ENCODE peak calls at places on chromosomes 5 and 9, in nine cellular contexts. One of them, this sample, is unnamed.

GRCh38 chr5:55205001-55205400 is 22.1 kb downstream of the MCIDAS start:
- DNase-seq in keratinocyte: no peak
- DNase-seq in nephron progenitor cell: no peak
- DNase-seq in thyroid gland: no peak
- DNase-seq in BE2C: no peak
- DNase-seq in left ventricle myocardium inferior: no peak
- DNase-seq in Caco-2: no peak
- DNase-seq in GM12865: no peak
- DNase-seq in mammary epithelial cell: peak; percentile 54
- DNase-seq in this sample: no peak

GRCh38 chr9:110536802-110537201 is 42.7 kb downstream of the SVEP1 start:
- DNase-seq in thyroid gland: no peak
- DNase-seq in BE2C: no peak
- DNase-seq in left ventricle myocardium inferior: no peak
- DNase-seq in Caco-2: no peak
- DNase-seq in GM12865: no peak
- DNase-seq in mammary epithelial cell: peak; percentile 14
- DNase-seq in nephron progenitor cell: no peak
- DNase-seq in keratinocyte: no peak
- DNase-seq in this sample: no peak

GRCh38 chr9:137452761-137453642 is 6.1 kb downstream of the NSMF start:
- DNase-seq in thyroid gland: no peak
- DNase-seq in GM12865: no peak
- DNase-seq in keratinocyte: no peak
- DNase-seq in mammary epithelial cell: no peak
- DNase-seq in BE2C: peak; percentile 17
- DNase-seq in nephron progenitor cell: peak; percentile 20
- DNase-seq in Caco-2: no peak
- DNase-seq in left ventricle myocardium inferior: peak; percentile 23
- DNase-seq in this sample: no peak

GRCh38 chr9:29668732-29669131 is 2095.5 kb upstream of the C9orf72 start:
- DNase-seq in nephron progenitor cell: no peak
- DNase-seq in keratinocyte: no peak
- DNase-seq in left ventricle myocardium inferior: no peak
- DNase-seq in GM12865: no peak
- DNase-seq in thyroid gland: no peak
- DNase-seq in mammary epithelial cell: peak; percentile 16
- DNase-seq in Caco-2: no peak
- DNase-seq in BE2C: no peak
- DNase-seq in this sample: no peak

GRCh38 chr9:86545085-86545484 is 190.9 kb upstream of the TUT7 start:
- DNase-seq in Caco-2: no peak
- DNase-seq in BE2C: no peak
- DNase-seq in GM12865: no peak
- DNase-seq in nephron progenitor cell: no peak
- DNase-seq in mammary epithelial cell: no peak
- DNase-seq in thyroid gland: no peak
- DNase-seq in keratinocyte: no peak
- DNase-seq in left ventricle myocardium inferior: no peak
- DNase-seq in this sample: no peak

GRCh38 chr5:83422284-83422683 is 49.3 kb upstream of the VCAN start:
- DNase-seq in left ventricle myocardium inferior: no peak
- DNase-seq in nephron progenitor cell: no peak
- DNase-seq in Caco-2: no peak
- DNase-seq in GM12865: no peak
- DNase-seq in mammary epithelial cell: no peak
- DNase-seq in thyroid gland: no peak
- DNase-seq in keratinocyte: no peak
- DNase-seq in BE2C: no peak
- DNase-seq in this sample: no peak

GRCh38 chr9:82202808-82203207 is 214.2 kb downstream of the SPATA31D1 start:
- DNase-seq in BE2C: no peak
- DNase-seq in mammary epithelial cell: peak; percentile 81
- DNase-seq in GM12865: no peak
- DNase-seq in keratinocyte: peak; percentile 11
- DNase-seq in Caco-2: no peak
- DNase-seq in left ventricle myocardium inferior: no peak
- DNase-seq in nephron progenitor cell: no peak
- DNase-seq in thyroid gland: no peak
- DNase-seq in this sample: no peak

GRCh38 chr9:108546223-108546622 is 309.6 kb downstream of the ACTL7B start:
- DNase-seq in keratinocyte: no peak
- DNase-seq in Caco-2: no peak
- DNase-seq in GM12865: no peak
- DNase-seq in thyroid gland: no peak
- DNase-seq in mammary epithelial cell: no peak
- DNase-seq in nephron progenitor cell: no peak
- DNase-seq in BE2C: no peak
- DNase-seq in left ventricle myocardium inferior: no peak
- DNase-seq in this sample: no peak

GRCh38 chr5:38736089-38736488 is 109.7 kb upstream of the OSMR start:
- DNase-seq in keratinocyte: no peak
- DNase-seq in left ventricle myocardium inferior: no peak
- DNase-seq in nephron progenitor cell: no peak
- DNase-seq in BE2C: no peak
- DNase-seq in mammary epithelial cell: no peak
- DNase-seq in thyroid gland: no peak
- DNase-seq in GM12865: no peak
- DNase-seq in Caco-2: no peak
- DNase-seq in this sample: no peak

GRCh38 chr9:136562746-136563506 is 17.1 kb upstream of the NOTCH1 start:
- DNase-seq in Caco-2: no peak
- DNase-seq in keratinocyte: no peak
- DNase-seq in nephron progenitor cell: no peak
- DNase-seq in left ventricle myocardium inferior: no peak
- DNase-seq in mammary epithelial cell: no peak
- DNase-seq in BE2C: no peak
- DNase-seq in GM12865: peak; percentile 29
- DNase-seq in thyroid gland: no peak
- DNase-seq in this sample: peak; percentile 52

DNA sequence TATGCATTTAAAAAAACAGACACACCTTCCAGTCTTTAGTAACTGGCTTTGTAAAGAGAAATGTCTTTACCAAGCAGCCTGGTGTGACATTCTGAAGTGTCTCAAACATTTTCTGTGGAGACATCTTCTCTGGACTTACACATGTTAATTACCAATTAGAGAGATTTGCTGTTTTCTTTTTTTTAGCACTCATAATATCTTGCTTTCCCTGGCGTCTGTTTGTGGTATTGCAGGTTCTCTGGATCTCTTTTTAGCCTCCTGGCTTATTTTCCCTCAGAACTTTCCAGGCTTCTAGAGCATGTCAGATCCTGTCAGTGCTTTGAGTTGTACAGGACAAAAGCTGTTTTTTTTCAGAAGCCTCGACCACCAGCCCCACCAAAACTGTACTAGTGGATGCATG is 92.5 kb downstream of the MSX2 start:
- DNase-seq in left ventricle myocardium inferior: no peak
- DNase-seq in thyroid gland: no peak
- DNase-seq in keratinocyte: no peak
- DNase-seq in BE2C: no peak
- DNase-seq in mammary epithelial cell: no peak
- DNase-seq in GM12865: no peak
- DNase-seq in Caco-2: no peak
- DNase-seq in nephron progenitor cell: no peak
- DNase-seq in this sample: no peak
- TF ChIP-seq CTCF in left ventricle myocardium inferior: peak; percentile 30
- TF ChIP-seq CTCF in thyroid gland: no peak
- TF ChIP-seq CTCF in keratinocyte: no peak
- TF ChIP-seq CTCF in BE2C: peak; percentile 56
- TF ChIP-seq CTCF in mammary epithelial cell: peak; percentile 8
- TF ChIP-seq CTCF in GM12865: peak; percentile 24
- TF ChIP-seq CTCF in Caco-2: peak; percentile 43
- TF ChIP-seq CTCF in nephron progenitor cell: peak; percentile 41
- TF ChIP-seq CTCF in this sample: peak; percentile 10

GRCh38 chr5:139393497-139394122 is 1.3 kb downstream of the PROB1 start:
- DNase-seq in nephron progenitor cell: no peak
- DNase-seq in mammary epithelial cell: no peak
- DNase-seq in BE2C: no peak
- DNase-seq in left ventricle myocardium inferior: no peak
- DNase-seq in Caco-2: no peak
- DNase-seq in keratinocyte: no peak
- DNase-seq in GM12865: no peak
- DNase-seq in thyroid gland: no peak
- DNase-seq in this sample: no peak

GRCh38 chr5:139392324-139392677 is 2.6 kb upstream of the MZB1 start:
- DNase-seq in Caco-2: no peak
- DNase-seq in BE2C: no peak
- DNase-seq in keratinocyte: no peak
- DNase-seq in mammary epithelial cell: no peak
- DNase-seq in thyroid gland: no peak
- DNase-seq in nephron progenitor cell: no peak
- DNase-seq in GM12865: no peak
- DNase-seq in left ventricle myocardium inferior: no peak
- DNase-seq in this sample: no peak

GRCh38 chr5:139394123-139394653 is 716 bp downstream of the PROB1 start:
- DNase-seq in keratinocyte: no peak
- DNase-seq in GM12865: peak; percentile 88
- DNase-seq in nephron progenitor cell: peak; percentile 79
- DNase-seq in thyroid gland: peak; percentile 61
- DNase-seq in left ventricle myocardium inferior: peak; percentile 62
- DNase-seq in mammary epithelial cell: no peak
- DNase-seq in Caco-2: no peak
- DNase-seq in BE2C: peak; percentile 60
- DNase-seq in this sample: peak; percentile 75

GRCh38 chr5:139391570-139392323 is 2.0 kb upstream of the MZB1 start:
- DNase-seq in keratinocyte: peak; percentile 98
- DNase-seq in BE2C: no peak
- DNase-seq in mammary epithelial cell: peak; percentile 73
- DNase-seq in Caco-2: no peak
- DNase-seq in nephron progenitor cell: no peak
- DNase-seq in thyroid gland: no peak
- DNase-seq in GM12865: peak; percentile 86
- DNase-seq in left ventricle myocardium inferior: no peak
- DNase-seq in this sample: no peak

DNA sequence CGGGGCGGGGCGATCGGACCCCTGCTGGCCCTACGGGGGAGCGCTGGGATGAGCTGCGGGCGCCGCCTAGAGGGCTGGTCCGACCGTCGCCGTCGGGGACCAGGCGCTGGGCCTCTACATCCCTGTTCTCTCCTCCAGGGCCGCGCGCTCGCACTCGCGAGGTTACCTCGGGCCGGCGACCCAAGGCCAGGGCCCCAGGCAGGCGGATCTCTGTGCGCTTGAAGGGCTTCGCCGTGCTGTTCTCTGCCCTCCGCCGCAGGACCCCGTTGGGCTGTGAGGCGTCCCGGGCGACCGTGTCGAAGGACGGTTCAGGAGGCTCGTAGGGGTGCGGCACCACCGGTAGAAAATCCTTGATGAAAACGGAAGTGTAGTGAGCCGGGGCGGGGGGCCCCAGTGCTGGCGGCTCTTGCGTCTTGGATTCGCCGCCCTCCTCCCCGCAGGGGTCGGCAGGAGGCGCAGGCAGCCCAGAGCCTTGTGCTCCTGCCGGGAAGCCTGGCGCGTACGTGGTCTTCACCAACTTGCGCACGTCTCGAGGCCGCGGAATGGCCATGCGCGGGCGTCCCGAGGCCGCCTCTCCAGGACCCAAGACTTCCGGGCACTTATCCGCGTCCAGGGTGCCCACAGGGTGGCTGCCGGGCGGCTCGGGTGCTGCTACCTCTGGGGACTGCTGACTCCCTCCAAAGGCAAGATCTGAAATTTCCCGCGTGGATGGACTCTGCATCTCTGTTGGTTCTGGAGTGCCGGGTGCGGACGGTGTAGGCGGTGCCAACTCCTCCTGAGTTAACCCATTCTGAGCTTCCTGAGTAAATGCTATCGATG is 2.0 kb downstream of the PROB1 start:
- DNase-seq in left ventricle myocardium inferior: peak; percentile 58
- DNase-seq in thyroid gland: peak; percentile 49
- DNase-seq in mammary epithelial cell: no peak
- DNase-seq in keratinocyte: no peak
- DNase-seq in Caco-2: peak; percentile 85
- DNase-seq in BE2C: peak; percentile 87
- DNase-seq in nephron progenitor cell: peak; percentile 87
- DNase-seq in GM12865: peak; percentile 95
- DNase-seq in this sample: no peak
- TF ChIP-seq CTCF in left ventricle myocardium inferior: peak; percentile 57
- TF ChIP-seq CTCF in thyroid gland: peak; percentile 62
- TF ChIP-seq CTCF in mammary epithelial cell: peak; percentile 5
- TF ChIP-seq CTCF in keratinocyte: no peak
- TF ChIP-seq CTCF in Caco-2: peak; percentile 85
- TF ChIP-seq CTCF in BE2C: peak; percentile 65
- TF ChIP-seq CTCF in nephron progenitor cell: peak; percentile 64
- TF ChIP-seq CTCF in GM12865: peak; percentile 98
- TF ChIP-seq CTCF in this sample: peak; percentile 45

DNA sequence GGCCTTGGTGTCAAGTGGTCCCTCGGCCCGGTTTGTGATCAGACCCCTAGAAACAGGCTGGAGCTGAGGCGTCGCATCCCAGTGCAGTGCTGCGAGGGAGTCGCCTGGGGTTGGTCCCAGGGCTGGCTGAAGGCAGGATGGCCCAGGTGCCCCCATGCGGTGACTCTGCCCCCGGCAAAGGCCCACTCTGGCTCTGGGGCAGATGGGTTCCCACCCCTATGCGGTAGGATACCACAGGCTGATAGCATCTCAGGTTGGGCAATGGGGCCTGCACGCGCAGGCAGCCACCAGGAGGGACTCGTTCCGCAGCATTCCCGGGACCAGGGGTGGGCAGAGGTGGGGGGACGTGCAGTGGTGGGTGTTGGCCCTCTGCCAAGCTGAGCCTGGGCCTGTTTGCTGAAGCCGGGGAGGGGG is 86.0 kb downstream of the RXRA start:
- DNase-seq in BE2C: peak; percentile 43
- DNase-seq in nephron progenitor cell: no peak
- DNase-seq in thyroid gland: no peak
- DNase-seq in mammary epithelial cell: peak; percentile 41
- DNase-seq in GM12865: no peak
- DNase-seq in Caco-2: peak; percentile 72
- DNase-seq in left ventricle myocardium inferior: no peak
- DNase-seq in keratinocyte: no peak
- DNase-seq in this sample: no peak
- TF ChIP-seq CTCF in BE2C: peak; percentile 19
- TF ChIP-seq CTCF in nephron progenitor cell: no peak
- TF ChIP-seq CTCF in thyroid gland: no peak
- TF ChIP-seq CTCF in mammary epithelial cell: no peak
- TF ChIP-seq CTCF in GM12865: no peak
- TF ChIP-seq CTCF in Caco-2: no peak
- TF ChIP-seq CTCF in left ventricle myocardium inferior: no peak
- TF ChIP-seq CTCF in keratinocyte: no peak
- TF ChIP-seq CTCF in this sample: no peak

DNA sequence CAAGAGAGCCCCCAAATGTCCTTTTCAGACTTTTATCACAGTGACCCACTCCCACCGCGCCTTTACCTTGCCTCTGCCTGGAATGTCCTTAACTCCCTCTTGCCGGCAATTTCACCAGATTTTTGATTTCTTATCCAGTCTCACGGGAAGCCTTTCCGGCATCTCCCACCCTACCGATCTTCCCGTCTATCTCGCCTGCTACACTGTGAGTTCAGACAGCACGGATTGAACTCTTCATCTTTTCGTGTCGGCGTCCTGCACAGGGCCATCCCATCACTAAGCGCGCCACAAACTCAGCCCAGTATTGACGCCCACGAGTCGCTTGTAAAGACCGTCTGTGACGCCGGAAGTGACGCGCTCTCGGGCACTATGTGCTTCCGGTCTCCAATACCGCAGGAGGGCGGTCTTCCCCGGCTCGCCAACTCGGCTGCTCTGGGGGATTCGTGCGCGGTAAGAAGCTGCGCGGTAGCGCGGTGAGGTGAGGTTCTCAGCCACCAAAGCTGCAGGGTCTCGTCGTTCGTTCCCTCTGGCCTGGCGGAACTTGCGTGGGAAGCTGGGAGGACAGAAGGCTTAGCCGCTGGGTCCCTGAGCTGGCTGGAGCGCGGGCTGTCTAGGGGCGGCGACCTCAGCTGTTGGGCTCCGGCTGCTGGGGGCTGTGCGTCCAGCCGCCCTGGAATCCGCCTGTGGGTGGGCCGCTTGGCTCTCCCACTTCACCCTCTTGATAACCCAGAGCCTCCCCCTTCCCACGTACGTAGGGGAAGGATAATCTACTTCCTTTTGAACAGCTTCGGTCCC is at the start of gene ZCCHC9:
- DNase-seq in nephron progenitor cell: peak; percentile 91
- DNase-seq in mammary epithelial cell: peak; percentile 89
- DNase-seq in GM12865: peak; percentile 97
- DNase-seq in BE2C: peak; percentile 95
- DNase-seq in thyroid gland: peak; percentile 93
- DNase-seq in keratinocyte: peak; percentile 57
- DNase-seq in Caco-2: peak; percentile 94
- DNase-seq in left ventricle myocardium inferior: peak; percentile 93
- DNase-seq in this sample: peak; percentile 93
- TF ChIP-seq CTCF in nephron progenitor cell: no peak
- TF ChIP-seq CTCF in mammary epithelial cell: no peak
- TF ChIP-seq CTCF in GM12865: peak; percentile 11
- TF ChIP-seq CTCF in BE2C: peak; percentile 40
- TF ChIP-seq CTCF in thyroid gland: peak; percentile 19
- TF ChIP-seq CTCF in keratinocyte: peak; percentile 40
- TF ChIP-seq CTCF in Caco-2: no peak
- TF ChIP-seq CTCF in left ventricle myocardium inferior: peak; percentile 49
- TF ChIP-seq CTCF in this sample: peak; percentile 63